ENCODE peak calls at places on chromosomes 13 and 19, in six cellular contexts. One of them, this sample, is unnamed.

GRCh38 chr13:21703846-21704245 is 33.0 kb downstream of the FGF9 start:
- DNase-seq in EL: no peak
- DNase-seq in NCI-H1092: no peak
- DNase-seq in activated CD4-positive, alpha-beta T cell treated with anti-CD3 and anti-CD28 coated beads, Interleukin-2, amount 50 U/mL, for 4 hours: no peak
- DNase-seq in CD4-positive, alpha-beta T cell: no peak
- DNase-seq in hippocampal formation: no peak
- DNase-seq in this sample: no peak

GRCh38 chr13:65560936-65561335 is 1669.2 kb downstream of the PCDH9 start:
- DNase-seq in CD4-positive, alpha-beta T cell: no peak
- DNase-seq in EL: no peak
- DNase-seq in NCI-H1092: no peak
- DNase-seq in hippocampal formation: no peak
- DNase-seq in activated CD4-positive, alpha-beta T cell treated with anti-CD3 and anti-CD28 coated beads, Interleukin-2, amount 50 U/mL, for 4 hours: no peak
- DNase-seq in this sample: no peak

GRCh38 chr19:17415107-17415506 is 4.7 kb upstream of the MVB12A start:
- DNase-seq in CD4-positive, alpha-beta T cell: no peak
- DNase-seq in EL: no peak
- DNase-seq in hippocampal formation: no peak
- DNase-seq in activated CD4-positive, alpha-beta T cell treated with anti-CD3 and anti-CD28 coated beads, Interleukin-2, amount 50 U/mL, for 4 hours: no peak
- DNase-seq in NCI-H1092: no peak
- DNase-seq in this sample: no peak

GRCh38 chr13:76865109-76865508 is 21.1 kb downstream of the KCTD12 start:
- DNase-seq in hippocampal formation: no peak
- DNase-seq in CD4-positive, alpha-beta T cell: no peak
- DNase-seq in EL: no peak
- DNase-seq in activated CD4-positive, alpha-beta T cell treated with anti-CD3 and anti-CD28 coated beads, Interleukin-2, amount 50 U/mL, for 4 hours: no peak
- DNase-seq in NCI-H1092: no peak
- DNase-seq in this sample: no peak

GRCh38 chr13:36880961-36881360 is 39.1 kb downstream of the SMAD9 start:
- DNase-seq in hippocampal formation: no peak
- DNase-seq in activated CD4-positive, alpha-beta T cell treated with anti-CD3 and anti-CD28 coated beads, Interleukin-2, amount 50 U/mL, for 4 hours: no peak
- DNase-seq in CD4-positive, alpha-beta T cell: no peak
- DNase-seq in EL: no peak
- DNase-seq in NCI-H1092: no peak
- DNase-seq in this sample: no peak

GRCh38 chr13:35630551-35631275 is 154.2 kb upstream of the MAB21L1 start:
- DNase-seq in activated CD4-positive, alpha-beta T cell treated with anti-CD3 and anti-CD28 coated beads, Interleukin-2, amount 50 U/mL, for 4 hours: no peak
- DNase-seq in hippocampal formation: peak
- DNase-seq in CD4-positive, alpha-beta T cell: no peak
- DNase-seq in NCI-H1092: peak
- DNase-seq in EL: peak
- DNase-seq in this sample: peak

GRCh38 chr19:861756-862528 is 2.5 kb downstream of the CFD start:
- DNase-seq in hippocampal formation: no peak
- DNase-seq in EL: peak
- DNase-seq in activated CD4-positive, alpha-beta T cell treated with anti-CD3 and anti-CD28 coated beads, Interleukin-2, amount 50 U/mL, for 4 hours: peak
- DNase-seq in CD4-positive, alpha-beta T cell: peak
- DNase-seq in NCI-H1092: no peak
- DNase-seq in this sample: peak

GRCh38 chr19:3407556-3408516 is 41.5 kb downstream of the NFIC start:
- DNase-seq in hippocampal formation: peak
- DNase-seq in CD4-positive, alpha-beta T cell: no peak
- DNase-seq in NCI-H1092: no peak
- DNase-seq in activated CD4-positive, alpha-beta T cell treated with anti-CD3 and anti-CD28 coated beads, Interleukin-2, amount 50 U/mL, for 4 hours: no peak
- DNase-seq in EL: no peak
- DNase-seq in this sample: no peak

GRCh38 chr19:20359933-20360720 is 193.1 kb downstream of the ZNF486 start:
- DNase-seq in CD4-positive, alpha-beta T cell: no peak
- DNase-seq in EL: no peak
- DNase-seq in NCI-H1092: peak
- DNase-seq in activated CD4-positive, alpha-beta T cell treated with anti-CD3 and anti-CD28 coated beads, Interleukin-2, amount 50 U/mL, for 4 hours: no peak
- DNase-seq in hippocampal formation: no peak
- DNase-seq in this sample: no peak

GRCh38 chr13:43307921-43308433 is 284.6 kb downstream of the DNAJC15 start:
- DNase-seq in hippocampal formation: no peak
- DNase-seq in activated CD4-positive, alpha-beta T cell treated with anti-CD3 and anti-CD28 coated beads, Interleukin-2, amount 50 U/mL, for 4 hours: no peak
- DNase-seq in EL: peak
- DNase-seq in NCI-H1092: peak
- DNase-seq in CD4-positive, alpha-beta T cell: no peak
- DNase-seq in this sample: no peak

GRCh38 chr13:112596220-112596619 is 8.3 kb upstream of the TUBGCP3 start:
- DNase-seq in NCI-H1092: no peak
- DNase-seq in hippocampal formation: no peak
- DNase-seq in EL: no peak
- DNase-seq in CD4-positive, alpha-beta T cell: no peak
- DNase-seq in activated CD4-positive, alpha-beta T cell treated with anti-CD3 and anti-CD28 coated beads, Interleukin-2, amount 50 U/mL, for 4 hours: no peak
- DNase-seq in this sample: no peak

GRCh38 chr13:22114630-22115311 is 443.9 kb downstream of the FGF9 start:
- DNase-seq in NCI-H1092: no peak
- DNase-seq in activated CD4-positive, alpha-beta T cell treated with anti-CD3 and anti-CD28 coated beads, Interleukin-2, amount 50 U/mL, for 4 hours: no peak
- DNase-seq in hippocampal formation: no peak
- DNase-seq in CD4-positive, alpha-beta T cell: no peak
- DNase-seq in EL: no peak
- DNase-seq in this sample: no peak

GRCh38 chr13:36086117-36086516 is 45.1 kb downstream of the DCLK1 start:
- DNase-seq in activated CD4-positive, alpha-beta T cell treated with anti-CD3 and anti-CD28 coated beads, Interleukin-2, amount 50 U/mL, for 4 hours: no peak
- DNase-seq in hippocampal formation: no peak
- DNase-seq in EL: no peak
- DNase-seq in CD4-positive, alpha-beta T cell: no peak
- DNase-seq in NCI-H1092: no peak
- DNase-seq in this sample: no peak

GRCh38 chr13:106586764-106587163 is 18.8 kb upstream of the ARGLU1 start:
- DNase-seq in EL: no peak
- DNase-seq in activated CD4-positive, alpha-beta T cell treated with anti-CD3 and anti-CD28 coated beads, Interleukin-2, amount 50 U/mL, for 4 hours: no peak
- DNase-seq in CD4-positive, alpha-beta T cell: no peak
- DNase-seq in hippocampal formation: no peak
- DNase-seq in NCI-H1092: no peak
- DNase-seq in this sample: no peak

GRCh38 chr13:106418556-106418955 is 116.9 kb downstream of the EFNB2 start:
- DNase-seq in EL: peak
- DNase-seq in hippocampal formation: no peak
- DNase-seq in NCI-H1092: no peak
- DNase-seq in activated CD4-positive, alpha-beta T cell treated with anti-CD3 and anti-CD28 coated beads, Interleukin-2, amount 50 U/mL, for 4 hours: no peak
- DNase-seq in CD4-positive, alpha-beta T cell: no peak
- DNase-seq in this sample: no peak

GRCh38 chr13:103056008-103056407 is 10.2 kb downstream of the SLC10A2 start:
- DNase-seq in activated CD4-positive, alpha-beta T cell treated with anti-CD3 and anti-CD28 coated beads, Interleukin-2, amount 50 U/mL, for 4 hours: no peak
- DNase-seq in EL: no peak
- DNase-seq in NCI-H1092: no peak
- DNase-seq in CD4-positive, alpha-beta T cell: no peak
- DNase-seq in hippocampal formation: no peak
- DNase-seq in this sample: no peak

GRCh38 chr19:16197188-16197621 is 506 bp upstream of the AP1M1 start:
- DNase-seq in hippocampal formation: no peak
- DNase-seq in CD4-positive, alpha-beta T cell: no peak
- DNase-seq in EL: peak
- DNase-seq in NCI-H1092: no peak
- DNase-seq in activated CD4-positive, alpha-beta T cell treated with anti-CD3 and anti-CD28 coated beads, Interleukin-2, amount 50 U/mL, for 4 hours: no peak
- DNase-seq in this sample: no peak

GRCh38 chr13:51444922-51445321 is 7.9 kb downstream of the INTS6 start:
- DNase-seq in hippocampal formation: peak
- DNase-seq in activated CD4-positive, alpha-beta T cell treated with anti-CD3 and anti-CD28 coated beads, Interleukin-2, amount 50 U/mL, for 4 hours: no peak
- DNase-seq in CD4-positive, alpha-beta T cell: no peak
- DNase-seq in NCI-H1092: no peak
- DNase-seq in EL: peak
- DNase-seq in this sample: peak

GRCh38 chr19:14475251-14476073 is at the start of gene PTGER1:
- DNase-seq in activated CD4-positive, alpha-beta T cell treated with anti-CD3 and anti-CD28 coated beads, Interleukin-2, amount 50 U/mL, for 4 hours: no peak
- DNase-seq in hippocampal formation: no peak
- DNase-seq in EL: peak
- DNase-seq in NCI-H1092: no peak
- DNase-seq in CD4-positive, alpha-beta T cell: no peak
- DNase-seq in this sample: peak

GRCh38 chr13:32997399-32997798 is 18.8 kb upstream of the KL start:
- DNase-seq in EL: no peak
- DNase-seq in NCI-H1092: no peak
- DNase-seq in activated CD4-positive, alpha-beta T cell treated with anti-CD3 and anti-CD28 coated beads, Interleukin-2, amount 50 U/mL, for 4 hours: no peak
- DNase-seq in hippocampal formation: no peak
- DNase-seq in CD4-positive, alpha-beta T cell: no peak
- DNase-seq in this sample: no peak

GRCh38 chr13:110466261-110466660 is 95.3 kb downstream of the RAB20 start:
- DNase-seq in CD4-positive, alpha-beta T cell: no peak
- DNase-seq in EL: no peak
- DNase-seq in hippocampal formation: no peak
- DNase-seq in activated CD4-positive, alpha-beta T cell treated with anti-CD3 and anti-CD28 coated beads, Interleukin-2, amount 50 U/mL, for 4 hours: no peak
- DNase-seq in NCI-H1092: no peak
- DNase-seq in this sample: no peak

GRCh38 chr19:7902796-7903243 is 857 bp upstream of the MAP2K7 start:
- DNase-seq in activated CD4-positive, alpha-beta T cell treated with anti-CD3 and anti-CD28 coated beads, Interleukin-2, amount 50 U/mL, for 4 hours: no peak
- DNase-seq in CD4-positive, alpha-beta T cell: no peak
- DNase-seq in NCI-H1092: no peak
- DNase-seq in EL: no peak
- DNase-seq in hippocampal formation: no peak
- DNase-seq in this sample: no peak

GRCh38 chr19:49104229-49104864 is 9.8 kb upstream of the LIN7B start:
- DNase-seq in CD4-positive, alpha-beta T cell: no peak
- DNase-seq in NCI-H1092: no peak
- DNase-seq in activated CD4-positive, alpha-beta T cell treated with anti-CD3 and anti-CD28 coated beads, Interleukin-2, amount 50 U/mL, for 4 hours: no peak
- DNase-seq in hippocampal formation: no peak
- DNase-seq in EL: no peak
- DNase-seq in this sample: peak

GRCh38 chr19:16654151-16654550 is 5.8 kb downstream of the SMIM7 start:
- DNase-seq in activated CD4-positive, alpha-beta T cell treated with anti-CD3 and anti-CD28 coated beads, Interleukin-2, amount 50 U/mL, for 4 hours: no peak
- DNase-seq in hippocampal formation: no peak
- DNase-seq in CD4-positive, alpha-beta T cell: no peak
- DNase-seq in NCI-H1092: no peak
- DNase-seq in EL: peak
- DNase-seq in this sample: peak

GRCh38 chr19:39943586-39943985 is 9.2 kb upstream of the FCGBP start:
- DNase-seq in hippocampal formation: no peak
- DNase-seq in EL: no peak
- DNase-seq in CD4-positive, alpha-beta T cell: no peak
- DNase-seq in activated CD4-positive, alpha-beta T cell treated with anti-CD3 and anti-CD28 coated beads, Interleukin-2, amount 50 U/mL, for 4 hours: no peak
- DNase-seq in NCI-H1092: no peak
- DNase-seq in this sample: no peak

GRCh38 chr19:294819-295686 is 3.9 kb upstream of the PLPP2 start:
- DNase-seq in hippocampal formation: no peak
- DNase-seq in activated CD4-positive, alpha-beta T cell treated with anti-CD3 and anti-CD28 coated beads, Interleukin-2, amount 50 U/mL, for 4 hours: peak
- DNase-seq in NCI-H1092: no peak
- DNase-seq in EL: no peak
- DNase-seq in CD4-positive, alpha-beta T cell: peak
- DNase-seq in this sample: peak

GRCh38 chr19:18543814-18544475 is 572 bp upstream of the FKBP8 start:
- DNase-seq in hippocampal formation: no peak
- DNase-seq in EL: peak
- DNase-seq in NCI-H1092: no peak
- DNase-seq in CD4-positive, alpha-beta T cell: peak
- DNase-seq in activated CD4-positive, alpha-beta T cell treated with anti-CD3 and anti-CD28 coated beads, Interleukin-2, amount 50 U/mL, for 4 hours: peak
- DNase-seq in this sample: peak

GRCh38 chr13:40146063-40146462 is 490.6 kb downstream of the COG6 start:
- DNase-seq in EL: no peak
- DNase-seq in CD4-positive, alpha-beta T cell: no peak
- DNase-seq in activated CD4-positive, alpha-beta T cell treated with anti-CD3 and anti-CD28 coated beads, Interleukin-2, amount 50 U/mL, for 4 hours: no peak
- DNase-seq in NCI-H1092: no peak
- DNase-seq in hippocampal formation: no peak
- DNase-seq in this sample: no peak

GRCh38 chr13:95301135-95301946 is at the start of gene ABCC4:
- DNase-seq in hippocampal formation: peak
- DNase-seq in EL: peak
- DNase-seq in NCI-H1092: peak
- DNase-seq in activated CD4-positive, alpha-beta T cell treated with anti-CD3 and anti-CD28 coated beads, Interleukin-2, amount 50 U/mL, for 4 hours: peak
- DNase-seq in CD4-positive, alpha-beta T cell: peak
- DNase-seq in this sample: peak

GRCh38 chr13:54018485-54018884 is 989.9 kb downstream of the OLFM4 start:
- DNase-seq in activated CD4-positive, alpha-beta T cell treated with anti-CD3 and anti-CD28 coated beads, Interleukin-2, amount 50 U/mL, for 4 hours: no peak
- DNase-seq in CD4-positive, alpha-beta T cell: no peak
- DNase-seq in NCI-H1092: no peak
- DNase-seq in hippocampal formation: no peak
- DNase-seq in EL: no peak
- DNase-seq in this sample: no peak

GRCh38 chr13:111116830-111117229 is 1.7 kb downstream of the ARHGEF7 start:
- DNase-seq in NCI-H1092: no peak
- DNase-seq in CD4-positive, alpha-beta T cell: no peak
- DNase-seq in hippocampal formation: no peak
- DNase-seq in activated CD4-positive, alpha-beta T cell treated with anti-CD3 and anti-CD28 coated beads, Interleukin-2, amount 50 U/mL, for 4 hours: no peak
- DNase-seq in EL: no peak
- DNase-seq in this sample: no peak

GRCh38 chr13:49652691-49653305 is 24.5 kb downstream of the ARL11 start:
- DNase-seq in CD4-positive, alpha-beta T cell: no peak
- DNase-seq in hippocampal formation: no peak
- DNase-seq in activated CD4-positive, alpha-beta T cell treated with anti-CD3 and anti-CD28 coated beads, Interleukin-2, amount 50 U/mL, for 4 hours: no peak
- DNase-seq in EL: peak
- DNase-seq in NCI-H1092: peak
- DNase-seq in this sample: peak

GRCh38 chr19:11201791-11202190 is 4.4 kb upstream of the KANK2 start:
- DNase-seq in activated CD4-positive, alpha-beta T cell treated with anti-CD3 and anti-CD28 coated beads, Interleukin-2, amount 50 U/mL, for 4 hours: no peak
- DNase-seq in NCI-H1092: no peak
- DNase-seq in hippocampal formation: no peak
- DNase-seq in CD4-positive, alpha-beta T cell: no peak
- DNase-seq in EL: no peak
- DNase-seq in this sample: no peak

GRCh38 chr13:80339578-80339840 is 1.4 kb downstream of the SPRY2 start:
- DNase-seq in CD4-positive, alpha-beta T cell: no peak
- DNase-seq in EL: no peak
- DNase-seq in activated CD4-positive, alpha-beta T cell treated with anti-CD3 and anti-CD28 coated beads, Interleukin-2, amount 50 U/mL, for 4 hours: no peak
- DNase-seq in NCI-H1092: no peak
- DNase-seq in hippocampal formation: peak
- DNase-seq in this sample: peak

GRCh38 chr13:38686635-38687245 is at the start of gene FREM2:
- DNase-seq in activated CD4-positive, alpha-beta T cell treated with anti-CD3 and anti-CD28 coated beads, Interleukin-2, amount 50 U/mL, for 4 hours: no peak
- DNase-seq in NCI-H1092: peak
- DNase-seq in EL: peak
- DNase-seq in hippocampal formation: peak
- DNase-seq in CD4-positive, alpha-beta T cell: no peak
- DNase-seq in this sample: no peak

GRCh38 chr19:13864513-13865242 is 12.3 kb upstream of the NANOS3 start:
- DNase-seq in hippocampal formation: no peak
- DNase-seq in NCI-H1092: no peak
- DNase-seq in activated CD4-positive, alpha-beta T cell treated with anti-CD3 and anti-CD28 coated beads, Interleukin-2, amount 50 U/mL, for 4 hours: no peak
- DNase-seq in EL: no peak
- DNase-seq in CD4-positive, alpha-beta T cell: no peak
- DNase-seq in this sample: no peak

GRCh38 chr13:53254495-53254894 is 225.9 kb downstream of the OLFM4 start:
- DNase-seq in CD4-positive, alpha-beta T cell: no peak
- DNase-seq in activated CD4-positive, alpha-beta T cell treated with anti-CD3 and anti-CD28 coated beads, Interleukin-2, amount 50 U/mL, for 4 hours: no peak
- DNase-seq in hippocampal formation: no peak
- DNase-seq in EL: no peak
- DNase-seq in NCI-H1092: no peak
- DNase-seq in this sample: peak

GRCh38 chr13:37947419-37948140 is 78.0 kb upstream of the TRPC4 start:
- DNase-seq in EL: no peak
- DNase-seq in NCI-H1092: no peak
- DNase-seq in activated CD4-positive, alpha-beta T cell treated with anti-CD3 and anti-CD28 coated beads, Interleukin-2, amount 50 U/mL, for 4 hours: no peak
- DNase-seq in hippocampal formation: no peak
- DNase-seq in CD4-positive, alpha-beta T cell: no peak
- DNase-seq in this sample: peak

GRCh38 chr19:3075605-3076431 is 13.5 kb upstream of the TLE5 start:
- DNase-seq in EL: peak
- DNase-seq in CD4-positive, alpha-beta T cell: peak
- DNase-seq in NCI-H1092: peak
- DNase-seq in hippocampal formation: no peak
- DNase-seq in activated CD4-positive, alpha-beta T cell treated with anti-CD3 and anti-CD28 coated beads, Interleukin-2, amount 50 U/mL, for 4 hours: peak
- DNase-seq in this sample: peak